ENCODE peak calls at places on chromosome 1, in six cellular contexts. S is GM12878, R is HepG2, P is sigmoid colon, G is transverse colon, K is K562. M is an unnamed sample. For H3K4me1, the result is how much of the 10 kb centered on the place peaks cover.

GRCh38 chr1:97524211-97524610 is 396.6 kb downstream of the DPYD start:
- DNase-seq in K (no peak), P (no peak), S (no peak), G (no peak), R (no peak), M (no peak)

GRCh38 chr1:221117548-221117951 is 238.3 kb downstream of the HLX start:
- DNase-seq in R (no peak), K (no peak), P (no peak), S (no peak), G (no peak), M (no peak)

GRCh38 chr1:208184993-208185703 is 59.0 kb downstream of the PLXNA2 start:
- DNase-seq in P (no peak), G (no peak), K (no peak), R (no peak), S (no peak), M (no peak)

GRCh38 chr1:181659348-181659957 is 176.1 kb downstream of the CACNA1E start:
- DNase-seq in S (no peak), P (no peak), K (no peak), G (no peak), R (peak), M (peak)

GRCh38 chr1:30196457-30196856 is 526.9 kb downstream of the MATN1 start:
- DNase-seq in R (no peak), G (no peak), S (no peak), K (no peak), P (no peak), M (peak)

GRCh38 chr1:15700510-15700909 is 16.4 kb downstream of the PLEKHM2 start:
- DNase-seq in S (no peak), P (no peak), K (no peak), R (no peak), G (no peak), M (no peak)

GRCh38 chr1:222697858-222698257 is 14.4 kb downstream of the AIDA start:
- DNase-seq in S (no peak), P (no peak), K (no peak), G (no peak), R (no peak), M (no peak)

GRCh38 chr1:70090146-70090545 is 115.2 kb downstream of the LRRC40 start:
- DNase-seq in S (no peak), K (no peak), G (no peak), P (no peak), R (no peak), M (no peak)

GRCh38 chr1:22018583-22019559 is 17.4 kb downstream of the CELA3A start:
- DNase-seq in K (peak), G (peak), P (peak), S (peak), R (no peak), M (no peak)

GRCh38 chr1:180498594-180498993 is 3.8 kb downstream of the ACBD6 start:
- DNase-seq in P (no peak), R (no peak), G (no peak), K (no peak), S (no peak), M (no peak)

DNA sequence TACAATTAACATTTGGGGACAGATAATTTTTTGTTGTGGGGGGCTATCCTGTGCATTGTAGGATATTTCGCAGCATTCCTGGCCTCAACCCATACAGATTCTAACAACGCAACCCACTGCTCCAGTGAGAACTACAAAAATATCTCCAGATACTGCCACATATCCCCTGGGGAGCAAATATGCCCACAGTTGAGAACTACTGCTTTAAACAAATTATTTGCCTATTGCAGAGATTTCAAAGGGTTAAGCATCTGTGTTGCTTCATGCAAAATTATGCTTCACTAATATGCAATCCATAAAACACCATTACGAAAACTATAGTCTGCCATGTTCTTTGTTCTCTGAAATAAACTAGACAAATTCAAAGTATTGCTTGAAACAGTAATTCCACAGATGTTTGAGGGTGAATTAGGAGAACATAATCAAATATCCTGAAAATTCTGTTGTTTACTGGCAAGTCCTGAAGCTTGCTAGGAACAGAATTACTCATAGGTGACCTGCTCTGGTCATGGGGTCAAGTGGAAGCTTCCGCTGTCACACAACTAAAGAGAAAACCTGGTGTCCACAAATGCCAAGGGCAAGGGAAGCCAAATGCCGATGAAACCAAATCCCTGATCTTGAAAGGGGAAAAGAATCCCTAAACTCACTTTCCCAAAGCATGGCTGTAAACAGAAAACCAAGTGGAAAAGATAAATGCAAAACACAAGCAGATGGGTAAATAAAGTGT is 149.4 kb downstream of the RERE start:
- DNase-seq in P (no peak), R (peak), K (peak), S (no peak), G (peak), M (no peak)
- H3K4me1 ChIP-seq in P (half or more), R (half or more), K (under half), S (under half), G (half or more), M (half or more)

GRCh38 chr1:214861615-214862014 is 220.9 kb upstream of the KCNK2 start:
- DNase-seq in R (no peak), S (no peak), P (no peak), K (no peak), G (no peak), M (no peak)
- TF ChIP-seq POLR2AphosphoS5 in R (no peak), S (no peak), P (no peak), K (no peak), G (no peak), M (no peak)

GRCh38 chr1:179124866-179125265 is 43.0 kb downstream of the TOR3A start:
- DNase-seq in R (no peak), K (no peak), S (no peak), G (no peak), P (no peak), M (no peak)
- H3K4me1 ChIP-seq in R (under half), K (under half), S (under half), G (under half), P (under half), M (under half)

GRCh38 chr1:227911376-227911775 is 36.4 kb downstream of the WNT9A start:
- DNase-seq in P (no peak), R (no peak), S (no peak), K (no peak), G (no peak), M (no peak)
- TF ChIP-seq POLR2AphosphoS5 in P (no peak), R (no peak), S (no peak), K (no peak), G (no peak), M (no peak)